ENCODE peak calls at places on chromosomes 4 and X, in eight cellular contexts. One of them, this sample, is unnamed.

GRCh38 chr4:6917445-6918241 is 8.0 kb downstream of the TBC1D14 start:
- DNase-seq in astrocyte of the spinal cord: peak
- DNase-seq in GM06990: peak
- DNase-seq in WERI-Rb-1: peak
- DNase-seq in mammary epithelial cell: no peak
- DNase-seq in brain microvascular endothelial cell: no peak
- DNase-seq in mucosa of descending colon: peak
- DNase-seq in body of pancreas: peak
- DNase-seq in this sample: peak

GRCh38 chr4:55359397-55359916 is 13.4 kb downstream of the SRD5A3 start:
- DNase-seq in astrocyte of the spinal cord: peak
- DNase-seq in GM06990: no peak
- DNase-seq in WERI-Rb-1: no peak
- DNase-seq in mammary epithelial cell: no peak
- DNase-seq in brain microvascular endothelial cell: no peak
- DNase-seq in mucosa of descending colon: no peak
- DNase-seq in body of pancreas: no peak
- DNase-seq in this sample: no peak

GRCh38 chr4:127809173-127809800 is 27.2 kb downstream of the HSPA4L start:
- DNase-seq in astrocyte of the spinal cord: peak
- DNase-seq in GM06990: no peak
- DNase-seq in WERI-Rb-1: no peak
- DNase-seq in mammary epithelial cell: no peak
- DNase-seq in brain microvascular endothelial cell: no peak
- DNase-seq in mucosa of descending colon: no peak
- DNase-seq in body of pancreas: no peak
- DNase-seq in this sample: peak

GRCh38 chrX:5775985-5776384 is 452.7 kb downstream of the NLGN4X start:
- DNase-seq in astrocyte of the spinal cord: no peak
- DNase-seq in GM06990: no peak
- DNase-seq in WERI-Rb-1: no peak
- DNase-seq in mammary epithelial cell: no peak
- DNase-seq in brain microvascular endothelial cell: no peak
- DNase-seq in mucosa of descending colon: no peak
- DNase-seq in body of pancreas: no peak
- DNase-seq in this sample: no peak

GRCh38 chrX:45320191-45320590 is 119.5 kb upstream of the DIPK2B start:
- DNase-seq in astrocyte of the spinal cord: no peak
- DNase-seq in GM06990: no peak
- DNase-seq in WERI-Rb-1: no peak
- DNase-seq in mammary epithelial cell: no peak
- DNase-seq in brain microvascular endothelial cell: no peak
- DNase-seq in mucosa of descending colon: no peak
- DNase-seq in body of pancreas: no peak
- DNase-seq in this sample: no peak

GRCh38 chrX:41086627-41086932 is 1.3 kb downstream of the USP9X start:
- DNase-seq in astrocyte of the spinal cord: no peak
- DNase-seq in GM06990: no peak
- DNase-seq in WERI-Rb-1: no peak
- DNase-seq in mammary epithelial cell: no peak
- DNase-seq in brain microvascular endothelial cell: no peak
- DNase-seq in mucosa of descending colon: no peak
- DNase-seq in body of pancreas: no peak
- DNase-seq in this sample: no peak

GRCh38 chr4:81164623-81165416 is 50.2 kb downstream of the PRKG2 start:
- DNase-seq in astrocyte of the spinal cord: peak
- DNase-seq in GM06990: no peak
- DNase-seq in WERI-Rb-1: no peak
- DNase-seq in mammary epithelial cell: peak
- DNase-seq in brain microvascular endothelial cell: peak
- DNase-seq in mucosa of descending colon: no peak
- DNase-seq in body of pancreas: no peak
- DNase-seq in this sample: no peak

GRCh38 chr4:140133576-140133975 is 20.4 kb downstream of the MAML3 start:
- DNase-seq in astrocyte of the spinal cord: no peak
- DNase-seq in GM06990: no peak
- DNase-seq in WERI-Rb-1: no peak
- DNase-seq in mammary epithelial cell: no peak
- DNase-seq in brain microvascular endothelial cell: no peak
- DNase-seq in mucosa of descending colon: no peak
- DNase-seq in body of pancreas: no peak
- DNase-seq in this sample: no peak

GRCh38 chr4:170990989-170991589 is 822.1 kb upstream of the GALNTL6 start:
- DNase-seq in astrocyte of the spinal cord: no peak
- DNase-seq in GM06990: no peak
- DNase-seq in WERI-Rb-1: peak
- DNase-seq in mammary epithelial cell: peak
- DNase-seq in brain microvascular endothelial cell: peak
- DNase-seq in mucosa of descending colon: no peak
- DNase-seq in body of pancreas: peak
- DNase-seq in this sample: peak

GRCh38 chrX:127574829-127575228 is 477.4 kb downstream of the ACTRT1 start:
- DNase-seq in astrocyte of the spinal cord: no peak
- DNase-seq in GM06990: no peak
- DNase-seq in WERI-Rb-1: no peak
- DNase-seq in mammary epithelial cell: no peak
- DNase-seq in brain microvascular endothelial cell: no peak
- DNase-seq in mucosa of descending colon: no peak
- DNase-seq in body of pancreas: no peak
- DNase-seq in this sample: no peak

GRCh38 chr4:6291784-6292297 is 22.2 kb downstream of the WFS1 start:
- DNase-seq in astrocyte of the spinal cord: no peak
- DNase-seq in GM06990: no peak
- DNase-seq in WERI-Rb-1: no peak
- DNase-seq in mammary epithelial cell: no peak
- DNase-seq in brain microvascular endothelial cell: no peak
- DNase-seq in mucosa of descending colon: peak
- DNase-seq in body of pancreas: no peak
- DNase-seq in this sample: no peak

GRCh38 chr4:20422398-20422797 is 170.7 kb downstream of the SLIT2 start:
- DNase-seq in astrocyte of the spinal cord: peak
- DNase-seq in GM06990: no peak
- DNase-seq in WERI-Rb-1: peak
- DNase-seq in mammary epithelial cell: peak
- DNase-seq in brain microvascular endothelial cell: peak
- DNase-seq in mucosa of descending colon: no peak
- DNase-seq in body of pancreas: peak
- DNase-seq in this sample: peak

GRCh38 chrX:115650916-115651315 is 89.9 kb downstream of the PLS3 start:
- DNase-seq in astrocyte of the spinal cord: peak
- DNase-seq in GM06990: no peak
- DNase-seq in WERI-Rb-1: peak
- DNase-seq in mammary epithelial cell: peak
- DNase-seq in brain microvascular endothelial cell: peak
- DNase-seq in mucosa of descending colon: no peak
- DNase-seq in body of pancreas: peak
- DNase-seq in this sample: peak

GRCh38 chr4:127632420-127633403 is at the start of gene INTU:
- DNase-seq in astrocyte of the spinal cord: peak
- DNase-seq in GM06990: peak
- DNase-seq in WERI-Rb-1: peak
- DNase-seq in mammary epithelial cell: peak
- DNase-seq in brain microvascular endothelial cell: peak
- DNase-seq in mucosa of descending colon: peak
- DNase-seq in body of pancreas: peak
- DNase-seq in this sample: no peak

GRCh38 chrX:41711021-41711667 is 12.8 kb upstream of the GPR82 start:
- DNase-seq in astrocyte of the spinal cord: no peak
- DNase-seq in GM06990: no peak
- DNase-seq in WERI-Rb-1: no peak
- DNase-seq in mammary epithelial cell: no peak
- DNase-seq in brain microvascular endothelial cell: no peak
- DNase-seq in mucosa of descending colon: no peak
- DNase-seq in body of pancreas: no peak
- DNase-seq in this sample: no peak

GRCh38 chr4:95761441-95761840 is 78.5 kb upstream of the PDHA2 start:
- DNase-seq in astrocyte of the spinal cord: peak
- DNase-seq in GM06990: no peak
- DNase-seq in WERI-Rb-1: no peak
- DNase-seq in mammary epithelial cell: peak
- DNase-seq in brain microvascular endothelial cell: peak
- DNase-seq in mucosa of descending colon: no peak
- DNase-seq in body of pancreas: no peak
- DNase-seq in this sample: no peak

GRCh38 chr4:26871611-26872010 is 11.0 kb downstream of the STIM2 start:
- DNase-seq in astrocyte of the spinal cord: no peak
- DNase-seq in GM06990: no peak
- DNase-seq in WERI-Rb-1: peak
- DNase-seq in mammary epithelial cell: peak
- DNase-seq in brain microvascular endothelial cell: no peak
- DNase-seq in mucosa of descending colon: no peak
- DNase-seq in body of pancreas: no peak
- DNase-seq in this sample: no peak

GRCh38 chr4:86972997-86973396 is 38.2 kb downstream of the AFF1 start:
- DNase-seq in astrocyte of the spinal cord: no peak
- DNase-seq in GM06990: no peak
- DNase-seq in WERI-Rb-1: peak
- DNase-seq in mammary epithelial cell: peak
- DNase-seq in brain microvascular endothelial cell: no peak
- DNase-seq in mucosa of descending colon: no peak
- DNase-seq in body of pancreas: peak
- DNase-seq in this sample: no peak

GRCh38 chrX:144265641-144266040 is 381.8 kb downstream of the UBE2NL start:
- DNase-seq in astrocyte of the spinal cord: no peak
- DNase-seq in GM06990: no peak
- DNase-seq in WERI-Rb-1: no peak
- DNase-seq in mammary epithelial cell: no peak
- DNase-seq in brain microvascular endothelial cell: no peak
- DNase-seq in mucosa of descending colon: no peak
- DNase-seq in body of pancreas: no peak
- DNase-seq in this sample: no peak

GRCh38 chrX:106286053-106286650 is 118.0 kb downstream of the PWWP3B start:
- DNase-seq in astrocyte of the spinal cord: peak
- DNase-seq in GM06990: no peak
- DNase-seq in WERI-Rb-1: no peak
- DNase-seq in mammary epithelial cell: peak
- DNase-seq in brain microvascular endothelial cell: peak
- DNase-seq in mucosa of descending colon: no peak
- DNase-seq in body of pancreas: no peak
- DNase-seq in this sample: no peak

GRCh38 chr4:112119358-112119783 is 25.9 kb upstream of the FAM241A start:
- DNase-seq in astrocyte of the spinal cord: no peak
- DNase-seq in GM06990: no peak
- DNase-seq in WERI-Rb-1: no peak
- DNase-seq in mammary epithelial cell: no peak
- DNase-seq in brain microvascular endothelial cell: no peak
- DNase-seq in mucosa of descending colon: no peak
- DNase-seq in body of pancreas: no peak
- DNase-seq in this sample: peak

GRCh38 chrX:370244-370962 is 16.3 kb downstream of the PPP2R3B start:
- DNase-seq in astrocyte of the spinal cord: no peak
- DNase-seq in GM06990: no peak
- DNase-seq in WERI-Rb-1: no peak
- DNase-seq in mammary epithelial cell: no peak
- DNase-seq in brain microvascular endothelial cell: no peak
- DNase-seq in mucosa of descending colon: peak
- DNase-seq in body of pancreas: no peak
- DNase-seq in this sample: no peak
- H3K4me3 ChIP-seq in astrocyte of the spinal cord: no peak
- H3K4me3 ChIP-seq in GM06990: no peak
- H3K4me3 ChIP-seq in WERI-Rb-1: no peak
- H3K4me3 ChIP-seq in mammary epithelial cell: no peak
- H3K4me3 ChIP-seq in brain microvascular endothelial cell: no peak
- H3K4me3 ChIP-seq in mucosa of descending colon: no peak
- H3K4me3 ChIP-seq in body of pancreas: no peak
- H3K4me3 ChIP-seq in this sample: no peak

DNA sequence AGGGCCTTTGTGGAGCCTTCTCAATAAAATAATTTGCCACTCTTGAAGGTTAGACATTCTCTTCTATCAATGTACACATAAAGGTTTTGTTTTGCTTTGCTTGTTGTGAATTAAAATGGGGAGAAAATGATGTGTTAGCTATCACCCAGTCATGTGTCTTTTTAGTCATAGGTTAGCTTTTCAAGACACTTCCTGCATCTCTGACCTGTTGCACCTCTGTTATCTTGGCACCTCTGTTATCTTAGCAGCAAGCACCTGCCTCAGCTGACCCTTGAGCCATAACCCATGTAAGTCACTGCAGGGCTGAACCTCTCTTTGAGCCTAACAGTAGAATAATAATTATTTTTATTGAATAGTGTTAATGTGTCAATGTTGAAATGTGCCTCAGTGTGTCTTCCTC is 1.0 kb downstream of the TMEM144 start:
- DNase-seq in astrocyte of the spinal cord: no peak
- DNase-seq in GM06990: no peak
- DNase-seq in WERI-Rb-1: no peak
- DNase-seq in mammary epithelial cell: no peak
- DNase-seq in brain microvascular endothelial cell: no peak
- DNase-seq in mucosa of descending colon: peak
- DNase-seq in body of pancreas: peak
- DNase-seq in this sample: no peak
- H3K4me3 ChIP-seq in astrocyte of the spinal cord: peak
- H3K4me3 ChIP-seq in GM06990: no peak
- H3K4me3 ChIP-seq in WERI-Rb-1: peak
- H3K4me3 ChIP-seq in mammary epithelial cell: no peak
- H3K4me3 ChIP-seq in brain microvascular endothelial cell: peak
- H3K4me3 ChIP-seq in mucosa of descending colon: no peak
- H3K4me3 ChIP-seq in body of pancreas: no peak
- H3K4me3 ChIP-seq in this sample: no peak

DNA sequence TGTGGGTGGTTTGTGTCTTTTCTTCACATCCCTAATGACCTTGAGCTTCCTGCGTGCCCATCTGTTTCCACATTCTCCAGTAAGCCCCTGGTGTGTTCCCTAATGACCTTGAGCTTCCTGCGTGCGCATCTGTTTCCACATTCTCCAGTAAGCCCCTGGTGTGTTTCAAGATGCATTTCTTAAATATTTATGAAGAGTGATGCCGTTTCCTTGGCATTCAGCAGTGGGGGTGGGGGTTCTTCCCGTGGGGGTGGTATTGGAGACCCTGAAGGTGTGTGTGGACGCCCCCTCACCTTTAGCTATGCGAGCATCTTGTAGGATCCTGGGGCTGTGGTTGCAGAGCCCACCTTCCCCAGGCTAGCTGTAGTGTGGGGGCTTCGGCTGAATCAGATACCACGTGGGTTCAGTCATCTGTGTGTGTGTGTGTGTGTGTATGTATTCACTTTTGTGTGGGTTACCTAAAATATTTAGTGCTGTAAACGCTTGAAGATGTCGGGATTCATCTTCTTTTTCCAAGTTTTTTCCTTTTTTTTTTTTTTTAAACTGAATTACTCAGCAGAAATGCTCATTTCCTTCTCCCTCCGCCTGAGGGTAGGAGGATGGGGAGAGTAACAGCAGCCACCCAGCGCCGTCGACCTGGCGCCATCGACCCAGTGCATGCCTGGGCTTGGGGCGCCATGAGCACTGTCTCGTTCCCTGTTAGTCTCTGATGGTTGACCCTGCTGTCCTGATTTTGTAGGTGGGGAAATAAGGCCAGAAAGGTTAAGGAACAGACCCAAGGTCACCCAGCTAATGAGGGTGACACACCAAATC is 9.9 kb downstream of the NSG1 start:
- DNase-seq in astrocyte of the spinal cord: no peak
- DNase-seq in GM06990: no peak
- DNase-seq in WERI-Rb-1: no peak
- DNase-seq in mammary epithelial cell: no peak
- DNase-seq in brain microvascular endothelial cell: no peak
- DNase-seq in mucosa of descending colon: no peak
- DNase-seq in body of pancreas: no peak
- DNase-seq in this sample: no peak
- H3K4me3 ChIP-seq in astrocyte of the spinal cord: no peak
- H3K4me3 ChIP-seq in GM06990: no peak
- H3K4me3 ChIP-seq in WERI-Rb-1: no peak
- H3K4me3 ChIP-seq in mammary epithelial cell: no peak
- H3K4me3 ChIP-seq in brain microvascular endothelial cell: no peak
- H3K4me3 ChIP-seq in mucosa of descending colon: no peak
- H3K4me3 ChIP-seq in body of pancreas: no peak
- H3K4me3 ChIP-seq in this sample: no peak

GRCh38 chr4:15649914-15650545 is 5.1 kb downstream of the FBXL5 start:
- DNase-seq in astrocyte of the spinal cord: peak
- DNase-seq in GM06990: no peak
- DNase-seq in WERI-Rb-1: peak
- DNase-seq in mammary epithelial cell: peak
- DNase-seq in brain microvascular endothelial cell: peak
- DNase-seq in mucosa of descending colon: no peak
- DNase-seq in body of pancreas: peak
- DNase-seq in this sample: peak
- H3K4me3 ChIP-seq in astrocyte of the spinal cord: no peak
- H3K4me3 ChIP-seq in GM06990: no peak
- H3K4me3 ChIP-seq in WERI-Rb-1: no peak
- H3K4me3 ChIP-seq in mammary epithelial cell: no peak
- H3K4me3 ChIP-seq in brain microvascular endothelial cell: no peak
- H3K4me3 ChIP-seq in mucosa of descending colon: no peak
- H3K4me3 ChIP-seq in body of pancreas: no peak
- H3K4me3 ChIP-seq in this sample: no peak